ENCODE peak calls at places on chromosomes 4 and X, in four cellular contexts. T, C, M and R are unnamed samples.

GRCh38 chr4:7417639-7418038 is 17.1 kb downstream of the PSAPL1 start:
- DNase-seq in T (no peak), C (no peak), M (no peak), R (no peak)

GRCh38 chr4:52038109-52038912 is at the start of gene SGCB:
- DNase-seq in T (no peak), C (peak), M (peak), R (peak)

GRCh38 chrX:17876135-17876534 is 15.0 kb upstream of the RAI2 start:
- DNase-seq in T (no peak), C (no peak), M (no peak), R (no peak)

GRCh38 chr4:75306496-75306895 is 207.7 kb downstream of the RCHY1 start:
- DNase-seq in T (no peak), C (no peak), M (no peak), R (no peak)

GRCh38 chr4:88599714-88600113 is 7.4 kb downstream of the HERC3 start:
- DNase-seq in T (no peak), C (no peak), M (no peak), R (no peak)

GRCh38 chrX:72368796-72369195 is 63.1 kb upstream of the CITED1 start:
- DNase-seq in T (no peak), C (no peak), M (no peak), R (no peak)

GRCh38 chr4:87235020-87235671 is 14.7 kb upstream of the KLHL8 start:
- DNase-seq in T (peak), C (no peak), M (no peak), R (no peak)

GRCh38 chr4:121150486-121150885 is 13.6 kb downstream of the TNIP3 start:
- DNase-seq in T (no peak), C (no peak), M (peak), R (no peak)

GRCh38 chr4:117134386-117134785 is 49.0 kb upstream of the TRAM1L1 start:
- DNase-seq in T (peak), C (no peak), M (peak), R (peak)

GRCh38 chrX:109735241-109735744 is 2.2 kb upstream of the ACSL4 start:
- DNase-seq in T (no peak), C (no peak), M (no peak), R (no peak)

GRCh38 chr4:55758570-55758969 is 61.0 kb upstream of the EXOC1L start:
- DNase-seq in T (no peak), C (no peak), M (no peak), R (no peak)

GRCh38 chr4:125244848-125245450 is 69.8 kb upstream of the FAT4 start:
- DNase-seq in T (peak), C (no peak), M (peak), R (peak)

GRCh38 chr4:84944952-84945351 is 21.5 kb downstream of the WDFY3 start:
- DNase-seq in T (peak), C (no peak), M (no peak), R (peak)

GRCh38 chr4:1233641-1234277 is 15.2 kb downstream of the CTBP1 start:
- DNase-seq in T (no peak), C (no peak), M (no peak), R (peak)

GRCh38 chr4:123976285-123976684 is 579.7 kb downstream of the SPRY1 start:
- DNase-seq in T (no peak), C (no peak), M (peak), R (no peak)

GRCh38 chr4:176034498-176034897 is 31.1 kb upstream of the WDR17 start:
- DNase-seq in T (peak), C (peak), M (peak), R (peak)

GRCh38 chrX:49842603-49843002 is 13.5 kb downstream of the PAGE4 start:
- DNase-seq in T (no peak), C (no peak), M (no peak), R (no peak)

GRCh38 chr4:11497212-11497806 is 68.6 kb upstream of the HS3ST1 start:
- DNase-seq in T (no peak), C (no peak), M (no peak), R (no peak)

GRCh38 chrX:115940888-115941332 is 229.6 kb upstream of the AGTR2 start:
- DNase-seq in T (no peak), C (no peak), M (peak), R (no peak)

GRCh38 chr4:93828830-93829530 is 427 bp downstream of the ATOH1 start:
- DNase-seq in T (no peak), C (no peak), M (peak), R (peak)

GRCh38 chr4:165079476-165079875 is 25.8 kb downstream of the TRIM75 start:
- DNase-seq in T (no peak), C (no peak), M (peak), R (no peak)

GRCh38 chr4:83112678-83113428 is 1.7 kb downstream of the PLAC8 start:
- DNase-seq in T (peak), C (no peak), M (peak), R (no peak)

GRCh38 chrX:139203681-139204575 is 326.6 kb upstream of the F9 start:
- DNase-seq in T (no peak), C (no peak), M (peak), R (no peak)

GRCh38 chr4:113052379-113052951 is 3.0 kb downstream of the ANK2 start:
- DNase-seq in T (peak), C (no peak), M (no peak), R (peak)

GRCh38 chr4:98092833-98093439 is 50.3 kb downstream of the STPG2 start:
- DNase-seq in T (peak), C (no peak), M (peak), R (peak)

GRCh38 chrX:107659768-107660167 is 31.5 kb downstream of the PRPS1 start:
- DNase-seq in T (peak), C (no peak), M (peak), R (peak)

GRCh38 chr4:41232406-41232805 is 18.1 kb upstream of the APBB2 start:
- DNase-seq in T (no peak), C (no peak), M (no peak), R (peak)
- TF ChIP-seq CTCF in T (no peak), C (no peak), M (peak), R (no peak)

GRCh38 chr4:110636231-110636676 is 13.4 kb upstream of the PITX2 start:
- DNase-seq in T (no peak), C (no peak), M (no peak), R (no peak)
- TF ChIP-seq CTCF in T (no peak), C (no peak), M (no peak), R (no peak)

GRCh38 chrX:149643496-149643895 is 11.9 kb upstream of the TMEM185A start:
- DNase-seq in T (no peak), C (no peak), M (no peak), R (no peak)

GRCh38 chrX:149638860-149639259 is 7.3 kb upstream of the TMEM185A start:
- DNase-seq in T (peak), C (no peak), M (no peak), R (no peak)

GRCh38 chrX:149641832-149642231 is 10.2 kb upstream of the TMEM185A start:
- DNase-seq in T (no peak), C (no peak), M (no peak), R (peak)

GRCh38 chrX:149641432-149641831 is 9.8 kb upstream of the TMEM185A start:
- DNase-seq in T (no peak), C (no peak), M (no peak), R (no peak)

GRCh38 chrX:149639568-149639967 is 8.0 kb upstream of the TMEM185A start:
- DNase-seq in T (no peak), C (no peak), M (no peak), R (no peak)
- TF ChIP-seq CTCF in T (no peak), C (no peak), M (no peak), R (no peak)

GRCh38 chr4:91729851-91730250 is 573.9 kb upstream of the GRID2 start:
- DNase-seq in T (no peak), C (no peak), M (no peak), R (no peak)

DNA sequence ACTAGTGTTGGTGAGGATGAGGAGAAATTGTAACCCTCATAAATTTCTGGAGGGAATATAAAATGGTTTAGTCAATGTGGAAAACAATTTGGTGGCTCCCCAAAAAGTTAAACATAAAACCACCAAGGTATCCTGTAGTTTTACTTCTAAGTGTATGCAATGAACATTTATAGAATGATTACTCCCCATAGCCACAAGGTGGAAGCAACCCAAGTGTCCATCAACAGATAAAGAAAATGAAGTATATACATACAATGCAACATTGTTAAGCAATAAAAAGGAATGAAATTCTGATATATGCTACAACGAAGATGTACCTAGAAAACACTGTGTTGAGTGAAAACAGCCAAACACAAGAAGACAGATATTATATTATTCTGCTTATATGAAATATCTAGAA is 569.1 kb upstream of the GRID2 start:
- DNase-seq in T (no peak), C (no peak), M (no peak), R (no peak)
- TF ChIP-seq CTCF in T (no peak), C (no peak), M (no peak), R (no peak)

GRCh38 chrX:53458082-53458481 is 23.9 kb upstream of the HSD17B10 start:
- DNase-seq in T (peak), C (no peak), M (no peak), R (peak)
- TF ChIP-seq CTCF in T (peak), C (no peak), M (no peak), R (peak)

DNA sequence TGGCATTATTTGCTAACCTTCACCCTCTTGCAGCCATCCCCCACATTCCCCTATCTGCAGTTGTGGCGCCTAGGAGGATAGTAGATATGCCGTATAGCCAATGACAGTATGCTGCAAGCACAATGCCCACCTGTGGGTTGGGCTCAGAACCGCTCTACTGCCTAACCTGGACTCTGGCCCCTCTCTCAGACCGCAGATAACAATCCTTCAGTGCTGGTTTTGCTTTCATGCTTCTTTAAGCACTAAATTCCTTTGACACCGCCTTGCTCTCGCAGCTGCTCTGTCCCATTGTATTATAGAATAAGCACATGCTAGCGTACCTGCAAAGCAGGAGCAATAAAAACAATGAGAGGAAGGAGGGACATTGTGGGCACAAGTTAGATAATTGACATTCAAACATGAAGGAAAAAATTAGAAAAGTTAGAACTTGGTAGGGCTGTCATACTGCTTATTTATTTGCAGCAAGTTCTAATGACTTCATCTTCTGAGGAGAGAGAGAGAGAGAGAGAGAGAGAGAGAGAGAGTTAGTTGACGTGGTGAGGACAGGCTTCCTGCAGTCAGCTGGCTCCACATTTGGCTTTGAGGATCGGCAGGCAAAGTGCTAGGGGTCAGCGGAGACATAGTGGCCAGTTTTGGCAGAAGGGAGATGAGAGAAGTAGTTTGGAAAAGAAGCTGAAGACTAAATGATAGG is 55.8 kb downstream of the WWC2 start:
- DNase-seq in T (no peak), C (no peak), M (no peak), R (no peak)
- TF ChIP-seq CTCF in T (no peak), C (no peak), M (no peak), R (no peak)